ENCODE peak calls at places on chromosome 16, in seven cellular contexts. V is OCI-LY7; R is cardiac fibroblast; T is cardiac muscle cell; O is A549; Q is CD8-positive, alpha-beta T cell; K is mucosa of descending colon. Y is an unnamed sample.

GRCh38 chr16:66298006-66298405 is 68.5 kb upstream of the CDH5 start:
- DNase-seq in V (no peak), R (no peak), T (no peak), O (no peak), Q (no peak), K (no peak), Y (no peak)

GRCh38 chr16:57830890-57831484 is 28.7 kb upstream of the KIFC3 start:
- DNase-seq in V (no peak), R (no peak), T (no peak), O (no peak), Q (no peak), K (no peak), Y (no peak)

GRCh38 chr16:15507299-15507958 is 73.0 kb downstream of the BMERB1 start:
- DNase-seq in V (no peak), R (peak), T (peak), O (no peak), Q (no peak), K (no peak), Y (no peak)

GRCh38 chr16:21608647-21609328 is 9.4 kb downstream of the METTL9 start:
- DNase-seq in V (no peak), R (peak), T (peak), O (no peak), Q (no peak), K (no peak), Y (no peak)

GRCh38 chr16:88686062-88686438 is 257 bp downstream of the SNAI3 start:
- DNase-seq in V (no peak), R (no peak), T (no peak), O (no peak), Q (no peak), K (peak), Y (no peak)

GRCh38 chr16:64158941-64159588 is 962.8 kb downstream of the CDH11 start:
- DNase-seq in V (no peak), R (no peak), T (no peak), O (no peak), Q (no peak), K (no peak), Y (no peak)

GRCh38 chr16:49469930-49470451 is 96.4 kb downstream of the C16orf78 start:
- DNase-seq in V (no peak), R (no peak), T (no peak), O (no peak), Q (no peak), K (no peak), Y (peak)

GRCh38 chr16:49020436-49020835 is 261.2 kb downstream of the CBLN1 start:
- DNase-seq in V (no peak), R (no peak), T (no peak), O (no peak), Q (no peak), K (no peak), Y (peak)

GRCh38 chr16:72073831-72074230 is 10.8 kb downstream of the HPR start:
- DNase-seq in V (no peak), R (peak), T (peak), O (no peak), Q (no peak), K (no peak), Y (no peak)

GRCh38 chr16:11105038-11105903 is 150.7 kb downstream of the SOCS1 start:
- DNase-seq in V (peak), R (peak), T (peak), O (no peak), Q (no peak), K (no peak), Y (no peak)

GRCh38 chr16:81973737-81974136 is 37.5 kb downstream of the SDR42E1 start:
- DNase-seq in V (no peak), R (no peak), T (no peak), O (no peak), Q (no peak), K (no peak), Y (no peak)

GRCh38 chr16:29306953-29307597 is 99.4 kb downstream of the NPIPB11 start:
- DNase-seq in V (no peak), R (no peak), T (no peak), O (no peak), Q (no peak), K (no peak), Y (no peak)

GRCh38 chr16:69100046-69100765 is 5.2 kb upstream of the HAS3 start:
- DNase-seq in V (no peak), R (no peak), T (no peak), O (no peak), Q (no peak), K (no peak), Y (no peak)

GRCh38 chr16:57123969-57124674 is 31.7 kb downstream of the CPNE2 start:
- DNase-seq in V (no peak), R (no peak), T (no peak), O (no peak), Q (no peak), K (no peak), Y (no peak)

GRCh38 chr16:4371481-4372314 is at the start of gene VASN:
- DNase-seq in V (peak), R (peak), T (peak), O (peak), Q (peak), K (peak), Y (no peak)

GRCh38 chr16:35651841-35652240 is 2192.4 kb downstream of the TP53TG3F start:
- DNase-seq in V (no peak), R (no peak), T (no peak), O (no peak), Q (no peak), K (no peak), Y (no peak)

GRCh38 chr16:46404028-46404427 is 217.2 kb downstream of the SHCBP1 start:
- DNase-seq in V (no peak), R (no peak), T (no peak), O (no peak), Q (no peak), K (no peak), Y (no peak)

GRCh38 chr16:57204675-57205074 is 18.5 kb downstream of the RSPRY1 start:
- DNase-seq in V (no peak), R (no peak), T (no peak), O (no peak), Q (no peak), K (no peak), Y (peak)

GRCh38 chr16:57592591-57593003 is 35.8 kb upstream of the ADGRG1 start:
- DNase-seq in V (no peak), R (no peak), T (no peak), O (no peak), Q (peak), K (peak), Y (no peak)

GRCh38 chr16:10145636-10146035 is 36.6 kb downstream of the GRIN2A start:
- DNase-seq in V (no peak), R (no peak), T (no peak), O (no peak), Q (no peak), K (no peak), Y (no peak)

GRCh38 chr16:57544129-57544653 is 1.7 kb downstream of the ADGRG5 start:
- DNase-seq in V (peak), R (no peak), T (peak), O (no peak), Q (no peak), K (no peak), Y (no peak)

GRCh38 chr16:69691980-69692911 is 34.1 kb downstream of the NQO1 start:
- DNase-seq in V (peak), R (peak), T (peak), O (no peak), Q (no peak), K (no peak), Y (no peak)

GRCh38 chr16:50303041-50303604 is 36.8 kb downstream of the ADCY7 start:
- DNase-seq in V (no peak), R (no peak), T (peak), O (no peak), Q (no peak), K (no peak), Y (peak)

GRCh38 chr16:22284637-22285515 is 12.3 kb upstream of the POLR3E start:
- DNase-seq in V (no peak), R (peak), T (peak), O (no peak), Q (no peak), K (no peak), Y (no peak)

GRCh38 chr16:89956511-89957213 is 8.1 kb downstream of the DEF8 start:
- DNase-seq in V (peak), R (no peak), T (no peak), O (no peak), Q (no peak), K (no peak), Y (no peak)

GRCh38 chr16:28063611-28064061 is at the start of gene GSG1L:
- DNase-seq in V (no peak), R (no peak), T (no peak), O (no peak), Q (no peak), K (peak), Y (no peak)

GRCh38 chr16:21159281-21159951 is 942 bp downstream of the LDAF1 start:
- DNase-seq in V (peak), R (peak), T (no peak), O (no peak), Q (no peak), K (peak), Y (peak)

GRCh38 chr16:11302977-11303376 is 21.8 kb upstream of the PRM1 start:
- DNase-seq in V (no peak), R (no peak), T (no peak), O (no peak), Q (no peak), K (no peak), Y (no peak)

GRCh38 chr16:13883881-13884280 is 36.1 kb upstream of the ERCC4 start:
- DNase-seq in V (no peak), R (no peak), T (no peak), O (no peak), Q (no peak), K (no peak), Y (no peak)

GRCh38 chr16:73083271-73083670 is 35.3 kb upstream of the ZFHX3 start:
- DNase-seq in V (no peak), R (no peak), T (no peak), O (no peak), Q (no peak), K (no peak), Y (no peak)

GRCh38 chr16:84408314-84408690 is 40.0 kb downstream of the ATP2C2 start:
- DNase-seq in V (no peak), R (no peak), T (no peak), O (no peak), Q (no peak), K (no peak), Y (no peak)

GRCh38 chr16:80065565-80065964 is 465.0 kb upstream of the MAF start:
- DNase-seq in V (no peak), R (no peak), T (no peak), O (no peak), Q (no peak), K (no peak), Y (no peak)

GRCh38 chr16:73033271-73033998 is 14.5 kb downstream of the ZFHX3 start:
- DNase-seq in V (no peak), R (no peak), T (no peak), O (no peak), Q (no peak), K (no peak), Y (no peak)

GRCh38 chr16:24917891-24918290 is 72.1 kb downstream of the SLC5A11 start:
- DNase-seq in V (no peak), R (no peak), T (no peak), O (no peak), Q (no peak), K (no peak), Y (no peak)

GRCh38 chr16:31213342-31213741 is 577 bp upstream of the TRIM72 start:
- DNase-seq in V (no peak), R (no peak), T (no peak), O (no peak), Q (no peak), K (no peak), Y (no peak)

GRCh38 chr16:31213877-31214704 is at the start of gene TRIM72:
- DNase-seq in V (no peak), R (no peak), T (no peak), O (no peak), Q (no peak), K (no peak), Y (no peak)

GRCh38 chr16:31216116-31216469 is 842 bp downstream of the PYDC1 start:
- DNase-seq in V (no peak), R (no peak), T (no peak), O (no peak), Q (no peak), K (no peak), Y (no peak)

GRCh38 chr16:31215287-31216115 is 1.4 kb downstream of the PYDC1 start:
- DNase-seq in V (no peak), R (peak), T (peak), O (peak), Q (no peak), K (peak), Y (peak)

GRCh38 chr16:31214705-31215286 is 877 bp downstream of the TRIM72 start:
- DNase-seq in V (no peak), R (no peak), T (no peak), O (no peak), Q (no peak), K (no peak), Y (no peak)
- H3K4me3 ChIP-seq in V (no peak), R (peak), T (peak), O (peak), Q (peak), K (no peak), Y (peak)

GRCh38 chr16:75567911-75568310 is 1.7 kb downstream of the GABARAPL2 start:
- DNase-seq in V (no peak), R (no peak), T (no peak), O (no peak), Q (no peak), K (no peak), Y (no peak)
- H3K4me3 ChIP-seq in V (no peak), R (no peak), T (no peak), O (no peak), Q (no peak), K (no peak), Y (no peak)

GRCh38 chr16:87459833-87460232 is 33.0 kb downstream of the ZCCHC14 start:
- DNase-seq in V (no peak), R (no peak), T (no peak), O (no peak), Q (no peak), K (no peak), Y (no peak)

GRCh38 chr16:87459027-87459426 is 33.8 kb downstream of the ZCCHC14 start:
- DNase-seq in V (no peak), R (no peak), T (no peak), O (no peak), Q (no peak), K (no peak), Y (no peak)

GRCh38 chr16:87457724-87458423 is 35.0 kb downstream of the ZCCHC14 start:
- DNase-seq in V (no peak), R (peak), T (peak), O (no peak), Q (no peak), K (no peak), Y (no peak)

GRCh38 chr16:87458424-87458915 is 34.4 kb downstream of the ZCCHC14 start:
- DNase-seq in V (no peak), R (no peak), T (no peak), O (no peak), Q (no peak), K (no peak), Y (no peak)

GRCh38 chr16:87457051-87457611 is 35.7 kb downstream of the ZCCHC14 start:
- DNase-seq in V (no peak), R (peak), T (peak), O (no peak), Q (no peak), K (no peak), Y (no peak)
- H3K4me3 ChIP-seq in V (no peak), R (no peak), T (no peak), O (no peak), Q (no peak), K (no peak), Y (no peak)

DNA sequence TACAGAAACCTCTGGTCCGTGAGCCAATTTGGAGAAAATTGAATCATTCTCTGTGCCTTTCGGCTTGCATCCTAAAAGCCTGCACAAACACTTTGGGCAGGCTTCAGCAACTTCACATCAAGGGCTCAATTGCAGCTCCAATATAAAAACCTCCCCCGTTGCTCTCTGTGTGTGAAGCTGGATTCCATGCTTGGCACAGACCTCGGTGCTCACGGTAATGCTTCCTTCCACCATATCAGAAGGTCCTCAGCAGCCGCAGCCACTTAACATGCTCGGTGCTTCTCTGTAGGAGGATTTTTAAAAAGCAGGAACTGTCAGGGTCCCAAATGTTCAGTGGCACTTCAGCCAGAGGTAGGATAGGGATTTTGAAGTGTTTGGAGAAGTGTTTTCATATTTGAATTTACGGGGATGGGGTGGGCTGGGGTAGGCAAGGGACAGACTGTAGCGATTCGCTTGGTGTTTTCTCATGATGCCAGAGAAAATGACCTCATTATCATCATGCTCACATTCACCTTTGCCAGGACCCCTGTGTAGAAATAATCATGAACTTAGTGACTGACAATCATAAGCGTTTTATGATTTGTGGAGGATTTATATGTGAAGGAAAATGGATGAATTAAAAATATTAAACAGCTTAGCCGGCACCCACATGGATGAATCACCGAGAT is 84.6 kb downstream of the WWOX start:
- DNase-seq in V (no peak), R (no peak), T (no peak), O (no peak), Q (no peak), K (no peak), Y (no peak)
- H3K4me3 ChIP-seq in V (no peak), R (no peak), T (no peak), O (no peak), Q (no peak), K (no peak), Y (no peak)

GRCh38 chr16:2470603-2471015 is 488 bp upstream of the NTN3 start:
- DNase-seq in V (peak), R (no peak), T (no peak), O (no peak), Q (no peak), K (no peak), Y (no peak)
- H3K4me3 ChIP-seq in V (peak), R (no peak), T (peak), O (no peak), Q (no peak), K (no peak), Y (no peak)